ENCODE peak calls at places on chromosomes 6 and 20, in five cellular contexts. N is CD8-positive, alpha-beta T cell; R is A549; X is AG09309; O is MG63. J is an unnamed sample.

GRCh38 chr6:100392423-100392822 is 72.3 kb downstream of the SIM1 start:
- DNase-seq in N (no peak), R (no peak), X (no peak), O (no peak), J (no peak)

GRCh38 chr6:93021235-93021909 is 398.0 kb downstream of the EPHA7 start:
- DNase-seq in N (no peak), R (no peak), X (no peak), O (no peak), J (no peak)

GRCh38 chr20:62906209-62906608 is 20.1 kb downstream of the DIDO1 start:
- DNase-seq in N (no peak), R (no peak), X (no peak), O (no peak), J (no peak)

GRCh38 chr6:70124882-70125535 is 177.9 kb downstream of the COL9A1 start:
- DNase-seq in N (no peak), R (no peak), X (no peak), O (peak; percentile 46), J (no peak)

GRCh38 chr20:19249515-19249914 is 37.1 kb downstream of the SLC24A3 start:
- DNase-seq in N (no peak), R (peak; percentile 23), X (no peak), O (no peak), J (no peak)

GRCh38 chr20:10093087-10093591 is 58.4 kb downstream of the ANKEF1 start:
- DNase-seq in N (no peak), R (peak; percentile 81), X (no peak), O (peak; percentile 89), J (peak; percentile 52)

GRCh38 chr6:41636803-41637178 is 1.5 kb upstream of the MDFI start:
- DNase-seq in N (no peak), R (no peak), X (no peak), O (no peak), J (no peak)

GRCh38 chr6:43804550-43805223 is 34.7 kb downstream of the VEGFA start:
- DNase-seq in N (no peak), R (no peak), X (no peak), O (no peak), J (no peak)

GRCh38 chr6:126720326-126720725 is 380.4 kb downstream of the CENPW start:
- DNase-seq in N (no peak), R (no peak), X (peak; percentile 7), O (no peak), J (no peak)

GRCh38 chr6:151763303-151763702 is 44.2 kb upstream of the ESR1 start:
- DNase-seq in N (no peak), R (no peak), X (no peak), O (no peak), J (peak; percentile 6)

GRCh38 chr6:4575724-4576123 is 200.5 kb upstream of the CDYL start:
- DNase-seq in N (no peak), R (no peak), X (no peak), O (no peak), J (no peak)

GRCh38 chr6:131001945-131002661 is 60.9 kb downstream of the EPB41L2 start:
- DNase-seq in N (no peak), R (no peak), X (no peak), O (no peak), J (no peak)

GRCh38 chr6:133274813-133275212 is 33.7 kb downstream of the EYA4 start:
- DNase-seq in N (no peak), R (no peak), X (no peak), O (no peak), J (no peak)

GRCh38 chr6:99024089-99024488 is 76.3 kb upstream of the FBXL4 start:
- DNase-seq in N (no peak), R (no peak), X (no peak), O (no peak), J (no peak)

GRCh38 chr6:41942045-41942851 is 640 bp upstream of the CCND3 start:
- DNase-seq in N (no peak), R (no peak), X (peak; percentile 35), O (no peak), J (no peak)

GRCh38 chr6:85643530-85644373 is 1.1 kb upstream of the SYNCRIP start:
- DNase-seq in N (peak; percentile 65), R (peak; percentile 88), X (peak; percentile 92), O (peak; percentile 92), J (peak; percentile 98)

GRCh38 chr6:22008248-22008836 is 288.5 kb downstream of the PRL start:
- DNase-seq in N (no peak), R (peak; percentile 14), X (no peak), O (no peak), J (no peak)

GRCh38 chr6:133837801-133838349 is 51.0 kb upstream of the TCF21 start:
- DNase-seq in N (peak; percentile 46), R (peak; percentile 81), X (no peak), O (peak; percentile 55), J (no peak)

GRCh38 chr6:159097256-159097655 is 52.5 kb upstream of the TAGAP start:
- DNase-seq in N (no peak), R (no peak), X (no peak), O (no peak), J (no peak)

GRCh38 chr6:80165143-80165542 is 58.7 kb downstream of the BCKDHB start:
- DNase-seq in N (no peak), R (no peak), X (no peak), O (no peak), J (no peak)

GRCh38 chr6:84728602-84729001 is 35.8 kb downstream of the TBX18 start:
- DNase-seq in N (no peak), R (peak; percentile 54), X (no peak), O (no peak), J (peak; percentile 44)

GRCh38 chr6:73983367-73983766 is 287.4 kb downstream of the CD109 start:
- DNase-seq in N (no peak), R (no peak), X (peak; percentile 73), O (no peak), J (no peak)

GRCh38 chr20:24506696-24507095 is 37.3 kb downstream of the SYNDIG1 start:
- DNase-seq in N (no peak), R (no peak), X (no peak), O (no peak), J (no peak)

GRCh38 chr20:23161244-23161875 is 75.2 kb upstream of the CD93 start:
- DNase-seq in N (no peak), R (no peak), X (no peak), O (no peak), J (no peak)

GRCh38 chr20:51284871-51285270 is 257.6 kb downstream of the NFATC2 start:
- DNase-seq in N (no peak), R (no peak), X (no peak), O (no peak), J (no peak)

GRCh38 chr6:127022297-127022696 is 96.2 kb upstream of the RSPO3 start:
- DNase-seq in N (no peak), R (no peak), X (peak; percentile 5), O (no peak), J (no peak)

GRCh38 chr20:25238319-25239037 is 9.4 kb upstream of the PYGB start:
- DNase-seq in N (no peak), R (no peak), X (no peak), O (peak; percentile 28), J (no peak)

DNA sequence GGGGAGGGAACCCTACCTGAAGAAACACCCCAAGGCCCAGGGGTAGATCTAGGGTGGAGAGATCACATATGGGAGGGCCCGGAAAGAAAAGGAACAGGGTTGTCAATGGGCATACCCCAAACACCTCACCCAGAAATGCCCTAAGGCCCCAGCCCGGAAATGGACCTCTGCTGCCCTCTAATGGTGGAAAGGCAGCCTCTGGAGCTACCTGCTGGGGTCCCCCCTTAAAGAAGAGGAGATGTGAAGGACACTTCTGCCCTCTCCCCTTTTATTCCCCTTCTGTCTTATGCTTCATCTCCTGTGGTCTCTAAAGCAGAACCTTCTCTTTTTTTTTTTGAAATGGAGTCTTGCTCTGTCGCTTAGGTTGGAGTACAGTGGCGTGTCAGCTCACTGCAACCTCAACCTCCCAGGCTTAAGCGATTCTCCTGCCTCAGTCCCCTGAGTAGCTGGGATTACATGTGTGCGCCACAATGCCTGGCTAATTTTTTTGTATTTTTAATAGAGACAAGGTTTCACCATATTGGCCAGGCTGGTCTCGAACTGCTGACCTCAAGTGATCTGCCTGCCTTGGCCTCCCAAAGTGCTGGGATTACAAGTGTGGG is 438 bp upstream of the ARMC12 start:
- DNase-seq in N (peak; percentile 89), R (peak; percentile 39), X (no peak), O (peak; percentile 45), J (peak; percentile 63)
- H3K4me3 ChIP-seq in N (no peak overlapping the region), R (no peak overlapping the region), X (no peak overlapping the region), O (no peak overlapping the region), J (no peak overlapping the region)

GRCh38 chr6:28789553-28790083 is 134.2 kb downstream of the TRIM27 start:
- DNase-seq in N (no peak), R (peak; percentile 78), X (no peak), O (peak; percentile 53), J (peak; percentile 52)
- H3K4me3 ChIP-seq in N (no peak overlapping the region), R (peak overlapping the region; percentile 53), X (peak overlapping the region; percentile 39), O (peak overlapping the region; percentile 66), J (peak overlapping the region; percentile 27)

GRCh38 chr6:157954150-157955117 is 27.2 kb upstream of the SYNJ2 start:
- DNase-seq in N (no peak), R (no peak), X (peak; percentile 11), O (no peak), J (no peak)
- H3K4me3 ChIP-seq in N (no peak overlapping the region), R (no peak overlapping the region), X (peak overlapping the region; percentile 7), O (no peak overlapping the region), J (no peak overlapping the region)

DNA sequence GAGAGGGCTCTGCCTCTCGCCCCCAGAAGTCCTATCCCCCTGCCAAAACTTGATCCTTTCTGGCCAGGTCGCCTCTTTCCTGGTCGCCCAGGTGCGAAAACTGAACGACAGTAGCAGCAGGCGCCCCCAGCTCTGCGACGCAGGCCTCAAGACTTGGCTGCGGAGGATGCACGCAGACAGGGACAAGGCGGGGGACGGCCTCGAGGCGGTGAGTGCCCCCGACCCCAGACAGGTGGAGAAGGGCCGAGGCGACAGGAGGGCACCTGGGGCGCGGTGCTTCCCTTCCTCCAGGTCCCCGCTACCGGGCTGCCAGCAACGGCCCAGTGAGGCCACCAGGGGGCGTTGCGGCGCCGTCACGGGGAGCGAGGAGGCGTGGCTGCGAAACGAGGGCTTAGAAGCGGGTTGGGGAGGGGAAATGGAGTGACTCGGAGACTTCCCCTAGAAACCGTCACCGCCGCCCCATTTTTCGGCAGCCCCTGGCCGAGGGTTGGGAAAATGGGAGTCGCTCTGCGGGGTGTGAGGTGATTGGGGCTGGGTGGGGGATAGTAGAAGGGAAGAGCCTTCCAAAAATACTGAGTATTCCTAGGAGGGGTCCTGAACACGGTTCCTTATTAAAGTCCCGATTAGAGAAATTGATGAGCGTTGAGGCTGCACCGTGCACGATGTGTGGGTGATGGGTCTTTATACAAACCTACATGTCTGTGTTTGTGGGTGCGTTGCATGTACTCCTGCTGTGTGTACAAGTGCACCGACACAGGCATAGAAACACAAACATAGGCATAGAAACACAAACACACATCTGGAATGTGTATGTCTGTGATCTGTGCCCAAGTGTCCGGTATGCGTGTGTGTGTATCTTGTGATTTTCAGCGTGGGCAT is 44.6 kb downstream of the ARHGAP40 start:
- DNase-seq in N (peak; percentile 90), R (peak; percentile 71), X (no peak), O (peak; percentile 65), J (peak; percentile 44)
- H3K4me3 ChIP-seq in N (peak overlapping the region; percentile 13), R (peak overlapping the region; percentile 38), X (peak overlapping the region; percentile 11), O (peak overlapping the region; percentile 21), J (no peak overlapping the region)

GRCh38 chr6:152980656-152981055 is 2.2 kb downstream of the FBXO5 start:
- DNase-seq in N (no peak), R (no peak), X (no peak), O (no peak), J (no peak)
- H3K4me3 ChIP-seq in N (no peak overlapping the region), R (peak overlapping the region; percentile 69), X (no peak overlapping the region), O (peak overlapping the region; percentile 83), J (peak overlapping the region; percentile 82)

J was measured in SJSA1.